ENCODE peak calls at places on chromosomes 4 and X, in nine cellular contexts. I is HFF-Myc; Y is MV-4-11; T is adipocyte; F is MG63; B is GM04504; S is stimulated activated naive CD8-positive, alpha-beta T cell treated with anti-CD3 and anti-CD28 coated beads, Interleukin-15, Interleukin-2, amounts not matched to agents 100 U/mL and 50 U/mL, for 24 hours; D is hepatocyte; R is fibroblast of pulmonary artery. Q is an unnamed sample.

GRCh38 chr4:1300466-1301455 is 11.1 kb downstream of the MAEA start:
- DNase-seq in I (no peak), Y (peak), T (peak), F (no peak), B (no peak), S (no peak), D (peak), R (peak), Q (no peak)

GRCh38 chr4:184265566-184266351 is 48.1 kb upstream of the ENPP6 start:
- DNase-seq in I (no peak), Y (peak), T (peak), F (no peak), B (no peak), S (no peak), D (no peak), R (peak), Q (no peak)

GRCh38 chr4:188930822-188931221 is 791.6 kb downstream of the TRIML1 start:
- DNase-seq in I (no peak), Y (no peak), T (no peak), F (no peak), B (no peak), S (peak), D (no peak), R (no peak), Q (no peak)

GRCh38 chr4:120864969-120865368 is 57.6 kb downstream of the PRDM5 start:
- DNase-seq in I (no peak), Y (no peak), T (no peak), F (no peak), B (no peak), S (no peak), D (no peak), R (no peak), Q (no peak)

GRCh38 chr4:149788286-149788685 is 27.4 kb downstream of the IQCM start:
- DNase-seq in I (no peak), Y (no peak), T (no peak), F (no peak), B (no peak), S (no peak), D (no peak), R (no peak), Q (no peak)

GRCh38 chr4:119151161-119151560 is 15.5 kb downstream of the MYOZ2 start:
- DNase-seq in I (no peak), Y (no peak), T (no peak), F (no peak), B (no peak), S (no peak), D (no peak), R (peak), Q (no peak)

GRCh38 chr4:109803924-109804571 is 2.2 kb upstream of the CFI start:
- DNase-seq in I (peak), Y (no peak), T (peak), F (no peak), B (peak), S (peak), D (peak), R (peak), Q (peak)

GRCh38 chr4:3851211-3851610 is 85.0 kb downstream of the ADRA2C start:
- DNase-seq in I (peak), Y (no peak), T (peak), F (no peak), B (peak), S (no peak), D (no peak), R (no peak), Q (no peak)

GRCh38 chrX:154437398-154437752 is 421 bp downstream of the GDI1 start:
- DNase-seq in I (no peak), Y (no peak), T (peak), F (no peak), B (no peak), S (no peak), D (no peak), R (no peak), Q (peak)

GRCh38 chrX:10010686-10011085 is 43.5 kb downstream of the CLDN34 start:
- DNase-seq in I (no peak), Y (peak), T (peak), F (no peak), B (no peak), S (no peak), D (no peak), R (peak), Q (no peak)

GRCh38 chrX:48715876-48716502 is 19.5 kb downstream of the SUV39H1 start:
- DNase-seq in I (no peak), Y (no peak), T (no peak), F (no peak), B (no peak), S (no peak), D (no peak), R (no peak), Q (no peak)

GRCh38 chr4:112523764-112524505 is 8.0 kb upstream of the NEUROG2 start:
- DNase-seq in I (no peak), Y (no peak), T (no peak), F (peak), B (no peak), S (peak), D (peak), R (peak), Q (peak)

GRCh38 chr4:125741825-125742452 is 427.2 kb downstream of the FAT4 start:
- DNase-seq in I (no peak), Y (no peak), T (peak), F (no peak), B (no peak), S (no peak), D (peak), R (peak), Q (no peak)

GRCh38 chrX:14670819-14671218 is 141.5 kb downstream of the GLRA2 start:
- DNase-seq in I (no peak), Y (no peak), T (no peak), F (no peak), B (no peak), S (no peak), D (no peak), R (no peak), Q (no peak)

GRCh38 chr4:123235431-123235830 is 161.2 kb upstream of the SPRY1 start:
- DNase-seq in I (no peak), Y (no peak), T (peak), F (no peak), B (no peak), S (no peak), D (no peak), R (peak), Q (no peak)

GRCh38 chr4:8238515-8239053 is 31.0 kb upstream of the HTRA3 start:
- DNase-seq in I (no peak), Y (no peak), T (no peak), F (no peak), B (no peak), S (no peak), D (peak), R (no peak), Q (peak)

GRCh38 chrX:100829730-100830129 is 9.5 kb downstream of the CSTF2 start:
- DNase-seq in I (no peak), Y (peak), T (peak), F (no peak), B (no peak), S (no peak), D (no peak), R (peak), Q (no peak)

GRCh38 chrX:102599084-102599949 is at the start of gene ARMCX5:
- DNase-seq in I (peak), Y (peak), T (peak), F (peak), B (peak), S (peak), D (peak), R (peak), Q (peak)

GRCh38 chrX:138191998-138192397 is 519.5 kb downstream of the FGF13 start:
- DNase-seq in I (no peak), Y (peak), T (peak), F (no peak), B (peak), S (no peak), D (peak), R (peak), Q (peak)

GRCh38 chr4:24781999-24782745 is 13.2 kb upstream of the SOD3 start:
- DNase-seq in I (no peak), Y (no peak), T (no peak), F (no peak), B (no peak), S (no peak), D (no peak), R (no peak), Q (no peak)

GRCh38 chr4:1414831-1415680 is 8.8 kb upstream of the NKX1-1 start:
- DNase-seq in I (no peak), Y (no peak), T (no peak), F (no peak), B (no peak), S (no peak), D (peak), R (no peak), Q (no peak)

GRCh38 chrX:123993904-123994635 is 32.6 kb downstream of the STAG2 start:
- DNase-seq in I (no peak), Y (peak), T (peak), F (no peak), B (no peak), S (no peak), D (no peak), R (no peak), Q (no peak)

GRCh38 chrX:50081282-50081955 is 119.4 kb downstream of the AKAP4 start:
- DNase-seq in I (no peak), Y (peak), T (peak), F (no peak), B (no peak), S (peak), D (peak), R (peak), Q (peak)

GRCh38 chrX:75544760-75545159 is 21.9 kb upstream of the ZDHHC15 start:
- DNase-seq in I (no peak), Y (no peak), T (no peak), F (no peak), B (no peak), S (no peak), D (no peak), R (no peak), Q (no peak)

GRCh38 chr4:31692407-31692940 is 972.3 kb downstream of the PCDH7 start:
- DNase-seq in I (no peak), Y (no peak), T (no peak), F (no peak), B (no peak), S (no peak), D (no peak), R (peak), Q (no peak)

GRCh38 chr4:156413411-156413985 is 459.8 kb upstream of the CTSO start:
- DNase-seq in I (no peak), Y (no peak), T (no peak), F (no peak), B (no peak), S (no peak), D (no peak), R (no peak), Q (no peak)

GRCh38 chr4:6619116-6619465 is 21.4 kb upstream of the MRFAP1 start:
- DNase-seq in I (no peak), Y (no peak), T (no peak), F (no peak), B (no peak), S (no peak), D (no peak), R (no peak), Q (no peak)

GRCh38 chr4:152415980-152416379 is 119.9 kb downstream of the FBXW7 start:
- DNase-seq in I (no peak), Y (no peak), T (peak), F (no peak), B (no peak), S (no peak), D (no peak), R (peak), Q (no peak)

GRCh38 chr4:129193357-129194100 is 97.6 kb downstream of the C4orf33 start:
- DNase-seq in I (no peak), Y (no peak), T (no peak), F (no peak), B (no peak), S (no peak), D (no peak), R (no peak), Q (no peak)

GRCh38 chrX:134810211-134810610 is 151.9 kb upstream of the PLAC1 start:
- DNase-seq in I (no peak), Y (no peak), T (peak), F (no peak), B (no peak), S (no peak), D (no peak), R (no peak), Q (no peak)

GRCh38 chrX:115579786-115580294 is 18.9 kb downstream of the PLS3 start:
- DNase-seq in I (no peak), Y (no peak), T (no peak), F (no peak), B (no peak), S (no peak), D (no peak), R (no peak), Q (no peak)

GRCh38 chr4:150982557-150983233 is 32.4 kb downstream of the LRBA start:
- DNase-seq in I (no peak), Y (no peak), T (peak), F (no peak), B (no peak), S (no peak), D (no peak), R (no peak), Q (no peak)

GRCh38 chr4:112031712-112032328 is 113.4 kb upstream of the FAM241A start:
- DNase-seq in I (peak), Y (peak), T (peak), F (no peak), B (peak), S (no peak), D (peak), R (peak), Q (peak)

GRCh38 chr4:183638436-183638835 is 20.5 kb downstream of the RWDD4 start:
- DNase-seq in I (no peak), Y (no peak), T (peak), F (peak), B (no peak), S (no peak), D (no peak), R (no peak), Q (no peak)

Q was measured in retina.